ENCODE peak calls at places on chromosomes 16 and 17, in five cellular contexts. One of them, this sample, is unnamed.

GRCh38 chr17:51651513-51652298 is 391.4 kb downstream of the UTP18 start:
- DNase-seq in SK-N-SH: no peak
- DNase-seq in GM12878: no peak
- DNase-seq in A549: no peak
- DNase-seq in HepG2: no peak
- DNase-seq in this sample: no peak

GRCh38 chr17:81512984-81513668 is 527 bp upstream of the ACTG1 start:
- DNase-seq in SK-N-SH: no peak
- DNase-seq in GM12878: no peak
- DNase-seq in A549: peak
- DNase-seq in HepG2: peak
- DNase-seq in this sample: no peak

GRCh38 chr17:39943702-39944392 is 16.3 kb downstream of the LRRC3C start:
- DNase-seq in SK-N-SH: no peak
- DNase-seq in GM12878: no peak
- DNase-seq in A549: no peak
- DNase-seq in HepG2: no peak
- DNase-seq in this sample: no peak

GRCh38 chr16:80620656-80621605 is 80.1 kb downstream of the DYNLRB2 start:
- DNase-seq in SK-N-SH: no peak
- DNase-seq in GM12878: no peak
- DNase-seq in A549: no peak
- DNase-seq in HepG2: no peak
- DNase-seq in this sample: no peak

GRCh38 chr17:35808240-35808961 is 883 bp upstream of the TAF15 start:
- DNase-seq in SK-N-SH: no peak
- DNase-seq in GM12878: no peak
- DNase-seq in A549: no peak
- DNase-seq in HepG2: no peak
- DNase-seq in this sample: no peak

GRCh38 chr17:19728114-19728495 is 11.7 kb upstream of the SLC47A2 start:
- DNase-seq in SK-N-SH: peak
- DNase-seq in GM12878: no peak
- DNase-seq in A549: peak
- DNase-seq in HepG2: peak
- DNase-seq in this sample: no peak

GRCh38 chr17:81057079-81057730 is 22.3 kb downstream of the BAIAP2 start:
- DNase-seq in SK-N-SH: peak
- DNase-seq in GM12878: no peak
- DNase-seq in A549: peak
- DNase-seq in HepG2: no peak
- DNase-seq in this sample: no peak

GRCh38 chr17:10162034-10162433 is 36.4 kb downstream of the GAS7 start:
- DNase-seq in SK-N-SH: no peak
- DNase-seq in GM12878: no peak
- DNase-seq in A549: no peak
- DNase-seq in HepG2: no peak
- DNase-seq in this sample: no peak

GRCh38 chr17:54239291-54239690 is 416.6 kb downstream of the KIF2B start:
- DNase-seq in SK-N-SH: no peak
- DNase-seq in GM12878: no peak
- DNase-seq in A549: no peak
- DNase-seq in HepG2: no peak
- DNase-seq in this sample: no peak

GRCh38 chr16:28273511-28273910 is 18.8 kb upstream of the SBK1 start:
- DNase-seq in SK-N-SH: no peak
- DNase-seq in GM12878: no peak
- DNase-seq in A549: no peak
- DNase-seq in HepG2: no peak
- DNase-seq in this sample: no peak

GRCh38 chr17:72392056-72393010 is 271.5 kb downstream of the SOX9 start:
- DNase-seq in SK-N-SH: no peak
- DNase-seq in GM12878: peak
- DNase-seq in A549: peak
- DNase-seq in HepG2: no peak
- DNase-seq in this sample: no peak

GRCh38 chr16:81600275-81600674 is 155.7 kb downstream of the CMIP start:
- DNase-seq in SK-N-SH: peak
- DNase-seq in GM12878: no peak
- DNase-seq in A549: peak
- DNase-seq in HepG2: peak
- DNase-seq in this sample: no peak

GRCh38 chr16:23842137-23842600 is 6.4 kb downstream of the PRKCB start:
- DNase-seq in SK-N-SH: no peak
- DNase-seq in GM12878: peak
- DNase-seq in A549: no peak
- DNase-seq in HepG2: no peak
- DNase-seq in this sample: no peak

GRCh38 chr17:41966453-41967140 is at the start of gene CNP:
- DNase-seq in SK-N-SH: peak
- DNase-seq in GM12878: peak
- DNase-seq in A549: peak
- DNase-seq in HepG2: peak
- DNase-seq in this sample: peak

GRCh38 chr16:72986011-72986410 is 61.9 kb downstream of the ZFHX3 start:
- DNase-seq in SK-N-SH: no peak
- DNase-seq in GM12878: no peak
- DNase-seq in A549: no peak
- DNase-seq in HepG2: no peak
- DNase-seq in this sample: no peak

GRCh38 chr17:2796164-2797140 is at the start of gene RAP1GAP2:
- DNase-seq in SK-N-SH: no peak
- DNase-seq in GM12878: no peak
- DNase-seq in A549: no peak
- DNase-seq in HepG2: no peak
- DNase-seq in this sample: no peak

GRCh38 chr17:29024456-29024952 is 18.4 kb upstream of the PIPOX start:
- DNase-seq in SK-N-SH: no peak
- DNase-seq in GM12878: no peak
- DNase-seq in A549: no peak
- DNase-seq in HepG2: no peak
- DNase-seq in this sample: no peak

GRCh38 chr16:19817122-19817521 is 67.5 kb downstream of the GPRC5B start:
- DNase-seq in SK-N-SH: no peak
- DNase-seq in GM12878: no peak
- DNase-seq in A549: no peak
- DNase-seq in HepG2: no peak
- DNase-seq in this sample: no peak

GRCh38 chr17:19938736-19939135 is 38.9 kb downstream of the AKAP10 start:
- DNase-seq in SK-N-SH: no peak
- DNase-seq in GM12878: no peak
- DNase-seq in A549: no peak
- DNase-seq in HepG2: no peak
- DNase-seq in this sample: no peak

GRCh38 chr16:84374160-84374489 is 5.8 kb downstream of the ATP2C2 start:
- DNase-seq in SK-N-SH: no peak
- DNase-seq in GM12878: no peak
- DNase-seq in A549: no peak
- DNase-seq in HepG2: no peak
- DNase-seq in this sample: no peak

GRCh38 chr17:29369831-29370735 is 20.1 kb upstream of the TAOK1 start:
- DNase-seq in SK-N-SH: peak
- DNase-seq in GM12878: peak
- DNase-seq in A549: peak
- DNase-seq in HepG2: peak
- DNase-seq in this sample: peak

GRCh38 chr16:3963203-3963602 is 82.7 kb upstream of the CREBBP start:
- DNase-seq in SK-N-SH: no peak
- DNase-seq in GM12878: no peak
- DNase-seq in A549: no peak
- DNase-seq in HepG2: no peak
- DNase-seq in this sample: no peak

GRCh38 chr16:14511798-14512131 is 118.3 kb downstream of the PARN start:
- DNase-seq in SK-N-SH: no peak
- DNase-seq in GM12878: no peak
- DNase-seq in A549: no peak
- DNase-seq in HepG2: no peak
- DNase-seq in this sample: no peak

GRCh38 chr16:82867425-82867824 is 240.7 kb downstream of the CDH13 start:
- DNase-seq in SK-N-SH: no peak
- DNase-seq in GM12878: no peak
- DNase-seq in A549: no peak
- DNase-seq in HepG2: no peak
- DNase-seq in this sample: no peak

GRCh38 chr17:80738406-80738805 is 193.8 kb downstream of the RPTOR start:
- DNase-seq in SK-N-SH: no peak
- DNase-seq in GM12878: peak
- DNase-seq in A549: no peak
- DNase-seq in HepG2: no peak
- DNase-seq in this sample: no peak

GRCh38 chr17:51000835-51001638 is 119.6 kb downstream of the SPAG9 start:
- DNase-seq in SK-N-SH: peak
- DNase-seq in GM12878: peak
- DNase-seq in A549: peak
- DNase-seq in HepG2: peak
- DNase-seq in this sample: no peak

GRCh38 chr17:31320791-31321190 is 631 bp downstream of the EVI2A start:
- DNase-seq in SK-N-SH: peak
- DNase-seq in GM12878: no peak
- DNase-seq in A549: no peak
- DNase-seq in HepG2: no peak
- DNase-seq in this sample: no peak
- TF ChIP-seq CHD2 in SK-N-SH: no peak
- TF ChIP-seq CHD2 in GM12878: no peak
- TF ChIP-seq CHD2 in A549: no peak
- TF ChIP-seq CHD2 in HepG2: no peak
- TF ChIP-seq CHD2 in this sample: no peak

DNA sequence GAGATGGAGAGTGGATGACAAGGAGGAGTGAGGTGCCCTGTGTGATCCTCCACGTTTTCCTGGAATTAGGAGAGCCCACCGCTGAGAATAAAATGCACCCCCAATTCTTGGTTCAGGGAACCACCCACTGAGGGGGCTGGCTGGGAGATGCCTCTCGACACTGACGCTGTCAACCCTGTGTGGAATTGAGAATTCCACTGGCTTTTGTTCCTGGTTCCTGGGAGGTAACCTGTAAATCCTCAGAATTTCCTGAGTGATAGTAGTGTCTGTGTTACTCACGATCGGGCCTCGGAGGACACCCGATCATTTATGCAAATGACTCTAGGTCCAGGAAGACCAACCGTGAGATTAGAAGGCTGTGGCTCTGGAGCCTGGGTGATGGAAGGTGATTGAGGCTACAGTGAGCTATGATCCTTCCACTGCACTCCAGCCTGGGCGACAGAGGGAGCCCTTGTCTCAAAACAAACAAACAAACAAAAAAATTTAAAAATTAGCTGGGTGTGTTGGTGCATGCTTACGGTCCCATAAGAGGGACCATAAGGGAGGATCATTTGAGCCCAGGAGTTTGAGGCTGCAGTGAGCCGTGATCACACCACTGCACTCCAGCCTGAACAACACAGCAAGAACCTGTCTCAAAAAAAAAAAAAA is 11.7 kb upstream of the PRPSAP1 start:
- DNase-seq in SK-N-SH: no peak
- DNase-seq in GM12878: no peak
- DNase-seq in A549: no peak
- DNase-seq in HepG2: no peak
- DNase-seq in this sample: no peak
- TF ChIP-seq CHD2 in SK-N-SH: no peak
- TF ChIP-seq CHD2 in GM12878: no peak
- TF ChIP-seq CHD2 in A549: no peak
- TF ChIP-seq CHD2 in HepG2: no peak
- TF ChIP-seq CHD2 in this sample: no peak

GRCh38 chr16:21685034-21685455 is 21.3 kb downstream of the OTOA start:
- DNase-seq in SK-N-SH: no peak
- DNase-seq in GM12878: no peak
- DNase-seq in A549: no peak
- DNase-seq in HepG2: no peak
- DNase-seq in this sample: peak
- TF ChIP-seq CHD2 in SK-N-SH: no peak
- TF ChIP-seq CHD2 in GM12878: no peak
- TF ChIP-seq CHD2 in A549: no peak
- TF ChIP-seq CHD2 in HepG2: no peak
- TF ChIP-seq CHD2 in this sample: no peak

GRCh38 chr17:79226037-79226436 is 151.4 kb downstream of the ENGASE start:
- DNase-seq in SK-N-SH: no peak
- DNase-seq in GM12878: no peak
- DNase-seq in A549: no peak
- DNase-seq in HepG2: no peak
- DNase-seq in this sample: no peak

GRCh38 chr17:79224476-79224875 is 149.9 kb downstream of the ENGASE start:
- DNase-seq in SK-N-SH: peak
- DNase-seq in GM12878: no peak
- DNase-seq in A549: no peak
- DNase-seq in HepG2: no peak
- DNase-seq in this sample: no peak

GRCh38 chr17:79223471-79223870 is 148.8 kb downstream of the ENGASE start:
- DNase-seq in SK-N-SH: peak
- DNase-seq in GM12878: no peak
- DNase-seq in A549: no peak
- DNase-seq in HepG2: no peak
- DNase-seq in this sample: no peak

GRCh38 chr17:79223953-79224352 is 149.3 kb downstream of the ENGASE start:
- DNase-seq in SK-N-SH: no peak
- DNase-seq in GM12878: no peak
- DNase-seq in A549: no peak
- DNase-seq in HepG2: no peak
- DNase-seq in this sample: no peak

GRCh38 chr17:79224903-79225302 is 150.3 kb downstream of the ENGASE start:
- DNase-seq in SK-N-SH: no peak
- DNase-seq in GM12878: no peak
- DNase-seq in A549: no peak
- DNase-seq in HepG2: no peak
- DNase-seq in this sample: no peak
- TF ChIP-seq CHD2 in SK-N-SH: no peak
- TF ChIP-seq CHD2 in GM12878: no peak
- TF ChIP-seq CHD2 in A549: no peak
- TF ChIP-seq CHD2 in HepG2: no peak
- TF ChIP-seq CHD2 in this sample: no peak

GRCh38 chr17:38559025-38559879 is 46.5 kb downstream of the SRCIN1 start:
- DNase-seq in SK-N-SH: no peak
- DNase-seq in GM12878: peak
- DNase-seq in A549: peak
- DNase-seq in HepG2: peak
- DNase-seq in this sample: peak
- TF ChIP-seq CHD2 in SK-N-SH: no peak
- TF ChIP-seq CHD2 in GM12878: no peak
- TF ChIP-seq CHD2 in A549: no peak
- TF ChIP-seq CHD2 in HepG2: no peak
- TF ChIP-seq CHD2 in this sample: no peak

GRCh38 chr16:87834668-87835473 is 34.4 kb downstream of the SLC7A5 start:
- DNase-seq in SK-N-SH: peak
- DNase-seq in GM12878: no peak
- DNase-seq in A549: peak
- DNase-seq in HepG2: no peak
- DNase-seq in this sample: no peak
- TF ChIP-seq CHD2 in SK-N-SH: peak
- TF ChIP-seq CHD2 in GM12878: no peak
- TF ChIP-seq CHD2 in A549: no peak
- TF ChIP-seq CHD2 in HepG2: no peak
- TF ChIP-seq CHD2 in this sample: no peak